ENCODE peak calls at places on chromosome 9, in four cellular contexts. L is K562, C is GM12878, F is HepG2. R is an unnamed sample.

GRCh38 chr9:92718086-92719001 is 46.3 kb downstream of the BICD2 start:
- DNase-seq in L (no peak), C (no peak), F (no peak), R (no peak)

GRCh38 chr9:74729129-74729710 is 158.5 kb downstream of the TRPM6 start:
- DNase-seq in C (no peak), L (no peak), F (no peak), R (no peak)

GRCh38 chr9:99103909-99104458 is 929 bp upstream of the TGFBR1 start:
- DNase-seq in C (no peak), F (no peak), L (peak), R (no peak)

GRCh38 chr9:96555567-96556386 is 63.9 kb downstream of the CDC14B start:
- DNase-seq in L (no peak), F (no peak), C (no peak), R (no peak)

GRCh38 chr9:109498195-109499060 is at the start of gene PTPN3:
- DNase-seq in L (no peak), C (no peak), F (no peak), R (peak)

GRCh38 chr9:101738566-101739183 is at the start of gene GRIN3A:
- DNase-seq in C (no peak), F (no peak), L (peak), R (peak)

GRCh38 chr9:86846679-86847078 is 100.6 kb downstream of the GAS1 start:
- DNase-seq in F (no peak), C (no peak), L (no peak), R (no peak)

GRCh38 chr9:101486693-101487442 is 46.8 kb upstream of the RNF20 start:
- DNase-seq in C (no peak), L (peak), F (no peak), R (peak)

GRCh38 chr9:18755263-18755662 is 277.7 kb downstream of the SAXO1 start:
- DNase-seq in F (no peak), L (no peak), C (no peak), R (no peak)

GRCh38 chr9:107173422-107174180 is 109.5 kb upstream of the RAD23B start:
- DNase-seq in C (no peak), F (no peak), L (no peak), R (no peak)

GRCh38 chr9:134243778-134244467 is 79.6 kb upstream of the RNU6ATAC start:
- DNase-seq in C (peak), L (no peak), F (no peak), R (no peak)

GRCh38 chr9:18606831-18607230 is 132.9 kb downstream of the ADAMTSL1 start:
- DNase-seq in L (no peak), F (no peak), C (no peak), R (no peak)

GRCh38 chr9:81680506-81680905 is 8.8 kb downstream of the TLE1 start:
- DNase-seq in C (no peak), L (no peak), F (no peak), R (no peak)

GRCh38 chr9:138044485-138045383 is 167.2 kb downstream of the CACNA1B start:
- DNase-seq in L (no peak), F (no peak), C (no peak), R (no peak)

GRCh38 chr9:125405938-125406811 is 144.5 kb downstream of the GAPVD1 start:
- DNase-seq in C (no peak), L (peak), F (peak), R (no peak)

GRCh38 chr9:106769331-106769730 is 93.6 kb upstream of the ZNF462 start:
- DNase-seq in F (no peak), L (no peak), C (no peak), R (no peak)

GRCh38 chr9:95815961-95816360 is 59.5 kb upstream of the ERCC6L2 start:
- DNase-seq in L (no peak), C (no peak), F (no peak), R (no peak)

GRCh38 chr9:85536076-85536475 is 205.7 kb downstream of the AGTPBP1 start:
- DNase-seq in C (no peak), L (no peak), F (no peak), R (no peak)

GRCh38 chr9:27534658-27535209 is 5.1 kb upstream of the MOB3B start:
- DNase-seq in F (no peak), L (no peak), C (no peak), R (no peak)

GRCh38 chr9:109780453-109781033 is 545 bp downstream of the PALM2AKAP2 start:
- DNase-seq in F (no peak), L (no peak), C (no peak), R (peak)

GRCh38 chr9:77731930-77732329 is 83.8 kb upstream of the GNA14 start:
- DNase-seq in C (peak), F (no peak), L (no peak), R (no peak)

GRCh38 chr9:969693-970309 is 6.7 kb upstream of the DMRT3 start:
- DNase-seq in F (no peak), L (no peak), C (no peak), R (peak)

DNA sequence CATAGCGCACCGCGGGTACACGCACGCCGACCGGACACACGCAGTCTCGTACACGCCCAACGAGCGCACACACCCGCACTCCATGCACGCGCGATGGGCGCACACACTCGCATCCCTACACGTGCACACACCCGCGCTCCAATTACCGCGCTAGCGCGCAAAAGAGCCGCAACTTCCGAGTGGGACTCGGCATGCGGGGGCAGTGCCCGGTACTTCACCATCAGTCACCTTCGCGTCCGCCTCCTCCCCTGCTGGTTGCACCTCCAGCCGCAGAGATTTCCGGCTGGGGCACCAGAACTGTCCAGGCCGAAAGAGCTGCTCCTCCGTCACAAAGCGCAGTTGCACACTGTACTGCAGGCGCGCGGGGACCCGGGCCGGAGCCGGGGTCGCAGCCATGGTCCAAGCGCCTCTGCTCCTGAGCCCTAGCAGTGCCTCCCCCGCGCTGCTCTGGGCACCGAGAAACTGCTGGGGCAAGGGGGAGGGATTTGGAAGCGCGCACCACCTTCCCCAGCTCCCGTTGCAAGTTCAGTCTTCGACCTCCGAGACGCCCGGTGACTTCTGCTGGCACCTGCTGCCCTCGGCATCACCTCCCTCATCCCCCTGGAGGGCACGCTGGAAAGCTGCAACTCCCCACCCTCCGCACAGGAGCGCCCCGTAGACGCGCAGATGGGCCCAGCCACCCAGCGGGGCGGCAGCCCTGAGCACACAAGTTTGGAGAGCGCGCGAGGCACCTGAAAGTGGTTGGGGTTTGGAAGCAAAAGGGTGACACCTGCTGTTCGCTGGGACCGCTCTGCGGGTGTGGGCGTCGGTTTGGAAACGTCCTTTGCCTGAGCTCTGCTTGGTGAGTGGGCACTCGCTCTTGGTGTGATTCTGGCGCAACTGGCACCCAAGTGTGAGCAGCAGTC is 337.4 kb upstream of the PUM3 start:
- DNase-seq in C (no peak), L (peak), F (peak), R (peak)
- TF ChIP-seq TARDBP in C (no peak), L (no peak), F (no peak), R (no peak)

DNA sequence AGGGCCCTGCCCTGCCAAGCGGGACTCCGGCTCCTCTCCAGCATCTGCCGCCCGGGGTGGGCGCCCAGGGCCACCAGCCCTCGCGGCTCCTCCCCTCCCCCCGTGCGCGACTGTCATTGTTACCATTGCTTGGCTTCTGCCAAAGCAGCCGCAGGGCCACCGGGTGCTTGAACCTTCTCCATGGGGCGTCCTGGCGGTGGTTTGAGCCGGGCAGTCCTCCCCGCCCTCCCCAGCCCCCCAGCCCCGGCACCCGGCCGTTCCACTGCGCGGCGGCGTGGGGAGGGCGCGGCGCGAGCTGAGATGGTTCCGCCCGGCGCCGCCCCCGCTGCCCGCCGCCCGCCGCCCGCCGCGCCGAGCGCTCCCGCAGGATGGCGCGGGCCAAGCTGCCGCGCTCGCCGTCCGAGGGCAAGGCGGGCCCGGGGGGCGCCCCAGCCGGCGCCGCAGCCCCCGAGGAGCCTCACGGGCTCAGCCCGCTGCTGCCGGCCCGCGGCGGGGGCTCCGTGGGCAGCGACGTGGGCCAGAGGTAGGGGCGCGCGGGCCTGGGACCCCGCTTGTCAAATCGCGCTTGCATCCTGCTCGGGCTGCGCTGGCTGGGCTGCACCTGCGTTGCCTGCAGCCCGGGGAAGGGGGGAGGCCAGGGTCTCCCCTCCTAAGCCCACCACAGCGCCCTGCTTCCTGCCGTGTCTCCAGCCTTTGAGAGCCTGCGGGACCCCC is 34.4 kb downstream of the KCNT1 start:
- DNase-seq in L (no peak), C (no peak), F (no peak), R (no peak)
- TF ChIP-seq BHLHE40 in L (no peak), C (no peak), F (no peak), R (no peak)

GRCh38 chr9:21412109-21412508 is 3.2 kb downstream of the IFNA8 start:
- DNase-seq in L (no peak), C (no peak), F (no peak), R (no peak)
- TF ChIP-seq FOXM1 in L (no peak), C (no peak), F (no peak), R (no peak)

DNA sequence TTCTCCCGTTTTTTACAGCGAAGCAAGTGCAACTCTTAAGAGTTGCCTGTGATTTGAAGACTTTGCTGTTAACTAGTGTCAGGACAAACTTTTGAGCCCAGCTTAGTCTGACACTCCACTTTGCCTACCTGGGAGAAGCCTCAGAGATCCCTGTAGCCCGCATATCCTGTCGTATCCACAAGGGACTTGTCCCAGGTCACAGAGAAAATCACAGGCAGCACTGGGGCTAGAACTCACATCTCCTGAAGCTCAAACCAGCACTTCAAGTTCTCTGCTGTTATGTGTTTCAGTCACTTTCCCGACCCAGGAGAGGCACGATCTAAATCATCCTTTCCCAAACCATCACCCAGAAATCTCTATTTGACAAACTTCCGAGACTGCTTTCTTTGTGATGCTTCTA is 584.5 kb downstream of the ACTL7B start:
- DNase-seq in L (no peak), F (no peak), C (no peak), R (no peak)
- TF ChIP-seq TARDBP in L (no peak), F (no peak), C (no peak), R (no peak)

GRCh38 chr9:17137576-17137975 is 2.7 kb downstream of the CNTLN start:
- DNase-seq in F (no peak), L (no peak), C (no peak), R (no peak)

GRCh38 chr9:17138503-17138902 is 3.7 kb downstream of the CNTLN start:
- DNase-seq in F (peak), L (no peak), C (no peak), R (no peak)

GRCh38 chr9:17134396-17134842 is 421 bp upstream of the CNTLN start:
- DNase-seq in F (no peak), C (no peak), L (no peak), R (no peak)

GRCh38 chr9:17135578-17135904 is 701 bp downstream of the CNTLN start:
- DNase-seq in C (no peak), F (no peak), L (no peak), R (no peak)

DNA sequence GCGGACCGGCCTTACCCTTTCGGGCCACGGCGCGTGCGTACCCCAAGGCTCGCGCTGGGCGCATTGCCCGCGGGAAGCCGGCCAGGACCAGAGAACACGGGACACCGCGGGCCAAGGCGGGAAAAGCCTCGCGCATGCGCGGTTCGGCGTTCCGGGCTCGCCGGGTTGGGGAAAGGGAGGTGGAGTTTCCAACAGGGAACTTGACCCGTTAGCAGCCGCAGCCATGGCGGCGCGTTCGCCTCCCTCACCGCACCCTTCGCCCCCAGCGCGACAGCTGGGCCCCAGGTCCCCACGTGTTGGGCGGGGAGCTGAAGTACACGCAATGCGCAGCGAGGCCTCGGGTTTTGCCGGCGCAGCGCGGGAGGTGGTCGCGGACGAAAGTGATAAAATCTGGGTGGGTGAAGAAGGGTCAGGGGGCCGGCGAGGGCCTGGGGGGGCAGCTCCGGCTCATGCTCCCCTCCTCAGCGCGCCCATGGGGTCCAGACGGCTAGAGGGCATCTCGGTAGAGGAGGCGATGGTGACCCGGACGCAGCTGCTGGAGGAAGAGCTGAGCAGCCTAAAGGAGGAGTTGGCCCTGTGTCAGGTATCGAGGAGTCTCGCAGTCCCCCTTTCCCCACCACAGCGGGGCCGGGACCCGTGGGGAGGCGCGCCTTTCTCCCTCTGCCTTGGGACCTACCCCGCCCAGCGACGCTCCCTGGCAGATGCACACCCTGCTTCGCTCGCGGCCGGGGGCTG is at the start of gene CNTLN:
- DNase-seq in C (no peak), F (peak), L (no peak), R (peak)
- TF ChIP-seq BHLHE40 in C (no peak), F (no peak), L (no peak), R (no peak)

GRCh38 chr9:127008076-127008475 is 93.5 kb downstream of the RALGPS1 start:
- DNase-seq in L (no peak), C (no peak), F (no peak), R (no peak)
- TF ChIP-seq FOXM1 in L (no peak), C (no peak), F (no peak), R (no peak)

DNA sequence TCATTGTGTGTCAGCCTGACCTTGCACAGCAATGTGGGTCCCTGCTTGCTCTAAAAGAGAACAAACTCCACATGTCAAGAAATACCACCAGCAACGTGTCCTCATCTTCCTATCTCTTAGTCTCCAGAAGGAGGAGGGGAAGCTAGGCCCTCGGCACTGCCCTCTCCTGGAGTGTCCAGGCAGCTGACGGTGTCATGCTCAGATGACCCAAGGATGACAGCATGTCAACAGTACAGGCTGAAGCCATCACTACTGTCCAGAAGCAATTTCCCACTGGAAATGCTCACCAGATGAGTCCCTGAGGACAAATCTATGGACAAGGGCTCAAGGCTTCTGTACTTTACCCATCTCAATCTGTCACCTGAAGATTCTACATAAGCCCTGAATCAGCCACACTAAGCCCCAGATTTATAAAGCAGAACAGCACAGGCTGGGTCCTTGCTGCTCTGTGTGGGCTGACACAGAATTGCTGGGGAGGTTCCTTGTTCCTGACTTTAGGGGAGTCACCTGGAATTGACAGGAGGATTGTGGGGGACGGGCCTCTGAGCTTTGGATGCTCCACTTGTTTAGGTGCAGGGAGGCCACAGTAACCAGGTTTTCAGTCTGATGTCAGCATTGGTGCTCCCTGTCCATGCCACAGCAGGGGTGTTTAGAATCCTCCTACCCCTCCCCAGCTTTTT is 210.2 kb downstream of the DAB2IP start:
- DNase-seq in C (no peak), F (peak), L (peak), R (peak)
- TF ChIP-seq TARDBP in C (no peak), F (no peak), L (no peak), R (no peak)

GRCh38 chr9:5951686-5952211 is 61.1 kb downstream of the MLANA start:
- DNase-seq in F (no peak), C (no peak), L (no peak), R (no peak)
- TF ChIP-seq BHLHE40 in F (no peak), C (no peak), L (no peak), R (no peak)

R was measured in HEK293T.